ENCODE peak calls at places on chromosome 3, in eight cellular contexts. W is cardiac muscle cell; Z is aorta; P is kidney; A is NCI-H1694 treated with DMSO at 0.1 percent for 48 hours; Y is neuronal stem cell; D is Right ventricle myocardium superior; U is stimulated activated effector memory CD8-positive, alpha-beta T cell treated with anti-CD3 and anti-CD28 coated beads, Interleukin-12 subunit alpha, Interleukin-12 subunit beta, amount 100 ng/mL, for 72 hours. R is an unnamed sample.

GRCh38 chr3:71478568-71478967 is 105.0 kb downstream of the FOXP1 start:
- DNase-seq in W (no peak), D (no peak), A (no peak), Y (no peak), P (no peak), Z (no peak), U (no peak), R (no peak)

GRCh38 chr3:192831801-192832347 is 85.8 kb downstream of the MB21D2 start:
- DNase-seq in Z (no peak), P (no peak), W (no peak), Y (no peak), U (no peak), D (no peak), A (no peak), R (no peak)

GRCh38 chr3:128338536-128339400 is 127.9 kb downstream of the DNAJB8 start:
- DNase-seq in P (peak; percentile 45), A (no peak), D (no peak), Y (no peak), W (peak; percentile 51), U (no peak), Z (no peak), R (no peak)

GRCh38 chr3:27847697-27848096 is 125.6 kb upstream of the EOMES start:
- DNase-seq in P (no peak), U (no peak), Z (no peak), A (no peak), Y (no peak), W (no peak), D (no peak), R (no peak)

GRCh38 chr3:177602601-177603136 is 405.4 kb upstream of the TBL1XR1 start:
- DNase-seq in A (peak; percentile 75), Z (no peak), U (no peak), W (no peak), P (no peak), Y (no peak), D (no peak), R (peak; percentile 14)

GRCh38 chr3:5078151-5078550 is 43.9 kb upstream of the ARL8B start:
- DNase-seq in Y (no peak), Z (no peak), A (no peak), D (no peak), W (no peak), U (no peak), P (no peak), R (no peak)

GRCh38 chr3:187450791-187451190 is 82.6 kb downstream of the RTP4 start:
- DNase-seq in U (no peak), W (no peak), D (no peak), P (no peak), Z (no peak), Y (no peak), A (no peak), R (no peak)

GRCh38 chr3:187963003-187963676 is 190.8 kb upstream of the LPP start:
- DNase-seq in A (peak; percentile 31), W (no peak), D (no peak), P (no peak), Y (no peak), Z (no peak), U (no peak), R (no peak)

GRCh38 chr3:156474560-156475389 is 80.1 kb downstream of the SSR3 start:
- DNase-seq in P (no peak), Z (no peak), U (no peak), Y (peak; percentile 30), A (peak; percentile 64), W (peak; percentile 55), D (no peak), R (peak; percentile 45)

GRCh38 chr3:39378092-39378491 is 5.1 kb upstream of the SLC25A38 start:
- DNase-seq in D (no peak), Y (peak; percentile 14), P (no peak), A (no peak), W (peak; percentile 73), U (no peak), Z (no peak), R (no peak)

GRCh38 chr3:14925729-14926591 is 21.4 kb upstream of the NR2C2 start:
- DNase-seq in Z (no peak), W (peak; percentile 82), P (no peak), Y (peak; percentile 64), D (no peak), A (peak; percentile 23), U (no peak), R (peak; percentile 48)

GRCh38 chr3:126570103-126570541 is 11.4 kb upstream of the C3orf22 start:
- DNase-seq in W (no peak), Y (no peak), Z (peak; percentile 63), D (no peak), A (no peak), U (no peak), P (no peak), R (no peak)

GRCh38 chr3:5731100-5731499 is 543.6 kb downstream of the EDEM1 start:
- DNase-seq in P (no peak), Y (no peak), A (no peak), W (no peak), Z (no peak), U (no peak), D (no peak), R (no peak)

GRCh38 chr3:86990171-86990733 is 697 bp downstream of the VGLL3 start:
- DNase-seq in Z (peak; percentile 82), D (peak; percentile 35), P (peak; percentile 70), W (no peak), U (no peak), A (no peak), Y (no peak), R (no peak)